ENCODE peak calls at places on chromosome 4, in six cellular contexts. H is endothelial cell of umbilical vein, T is K562, J is tibial nerve, X is testis, Z is uterus. E is an unnamed sample.

GRCh38 chr4:182093431-182093831 is 149.8 kb upstream of the TENM3 start:
- DNase-seq in T (no peak), X (no peak), H (no peak), J (no peak), Z (no peak), E (no peak)

GRCh38 chr4:153486281-153487151 is 20.4 kb downstream of the TMEM131L start:
- DNase-seq in Z (peak; percentile 31), T (no peak), H (peak; percentile 71), X (no peak), J (no peak), E (no peak)

GRCh38 chr4:109801895-109802319 is at the start of gene CFI:
- DNase-seq in H (peak; percentile 76), Z (no peak), J (no peak), X (no peak), T (no peak), E (no peak)

GRCh38 chr4:126719803-126720202 is 913.0 kb upstream of the INTU start:
- DNase-seq in X (no peak), T (no peak), Z (no peak), H (no peak), J (no peak), E (no peak)

GRCh38 chr4:59855630-59856352 is 1344.3 kb upstream of the ADGRL3 start:
- DNase-seq in T (no peak), Z (no peak), J (no peak), H (no peak), X (no peak), E (peak; percentile 31)

GRCh38 chr4:84878541-84878940 is 87.9 kb downstream of the WDFY3 start:
- DNase-seq in Z (no peak), J (no peak), X (no peak), H (no peak), T (no peak), E (no peak)

GRCh38 chr4:19945979-19946380 is 305.7 kb upstream of the SLIT2 start:
- DNase-seq in X (no peak), T (no peak), J (no peak), Z (no peak), H (peak; percentile 84), E (no peak)

GRCh38 chr4:2689825-2690700 is 66.1 kb downstream of the TNIP2 start:
- DNase-seq in Z (no peak), J (no peak), T (no peak), H (no peak), X (no peak), E (no peak)

GRCh38 chr4:119300388-119301131 is 21.4 kb downstream of the FABP2 start:
- DNase-seq in X (peak; percentile 95), T (peak; percentile 87), Z (peak; percentile 93), J (peak; percentile 88), H (peak; percentile 89), E (peak; percentile 98)

GRCh38 chr4:76585897-76586360 is 150.9 kb downstream of the SHROOM3 start:
- DNase-seq in T (peak; percentile 11), H (peak; percentile 62), X (peak; percentile 73), Z (peak; percentile 44), J (no peak), E (peak; percentile 95)

GRCh38 chr4:88697588-88698329 is at the start of gene NAP1L5:
- DNase-seq in Z (peak; percentile 77), T (peak; percentile 32), J (peak; percentile 55), X (peak; percentile 81), H (peak; percentile 64), E (peak; percentile 65)

GRCh38 chr4:123449362-123449761 is 52.8 kb downstream of the SPRY1 start:
- DNase-seq in Z (no peak), X (no peak), H (no peak), T (no peak), J (no peak), E (no peak)

GRCh38 chr4:82842593-82842992 is 44.0 kb upstream of the SCD5 start:
- DNase-seq in X (no peak), Z (no peak), J (no peak), T (peak; percentile 13), H (peak; percentile 36), E (no peak)

GRCh38 chr4:69098470-69098869 is 2.2 kb downstream of the UGT2B7 start:
- DNase-seq in T (no peak), J (no peak), H (no peak), X (no peak), Z (no peak), E (no peak)

GRCh38 chr4:116020141-116020722 is 906.8 kb upstream of the NDST4 start:
- DNase-seq in J (no peak), H (no peak), Z (no peak), X (no peak), T (no peak), E (no peak)

GRCh38 chr4:123064390-123064789 is 142.0 kb upstream of the NUDT6 start:
- DNase-seq in X (no peak), J (no peak), Z (no peak), H (no peak), T (no peak), E (no peak)

GRCh38 chr4:98929341-98930267 is 671 bp upstream of the EIF4E start:
- DNase-seq in X (peak; percentile 49), H (peak; percentile 91), T (peak; percentile 77), J (peak; percentile 51), Z (peak; percentile 64), E (peak; percentile 65)

GRCh38 chr4:110059556-110060191 is 138.7 kb downstream of the ELOVL6 start:
- DNase-seq in H (peak; percentile 36), X (no peak), J (no peak), Z (no peak), T (no peak), E (no peak)

GRCh38 chr4:76703123-76703490 is 194.8 kb downstream of the SOWAHB start:
- DNase-seq in T (no peak), Z (no peak), X (no peak), J (no peak), H (no peak), E (no peak)

GRCh38 chr4:32455231-32455630 is 1735.1 kb downstream of the PCDH7 start:
- DNase-seq in J (no peak), Z (no peak), H (no peak), X (no peak), T (no peak), E (no peak)

GRCh38 chr4:54540931-54541330 is 116.8 kb upstream of the KIT start:
- DNase-seq in Z (no peak), X (no peak), H (no peak), T (no peak), J (no peak), E (no peak)

GRCh38 chr4:80307183-80307735 is 28.3 kb upstream of the CFAP299 start:
- DNase-seq in H (peak; percentile 22), T (no peak), X (no peak), J (no peak), Z (no peak), E (no peak)

GRCh38 chr4:145041378-145041777 is 56.6 kb downstream of the ANAPC10 start:
- DNase-seq in X (peak; percentile 88), H (no peak), T (no peak), Z (no peak), J (peak; percentile 32), E (no peak)

GRCh38 chr4:155761047-155761446 is 2.2 kb downstream of the GUCY1B1 start:
- DNase-seq in J (no peak), Z (no peak), H (no peak), T (no peak), X (no peak), E (no peak)

GRCh38 chr4:155759372-155760252 is 791 bp downstream of the GUCY1B1 start:
- DNase-seq in X (peak; percentile 43), T (peak; percentile 10), J (no peak), H (peak; percentile 71), Z (peak; percentile 76), E (peak; percentile 61)

GRCh38 chr4:155761916-155762315 is 3.1 kb downstream of the GUCY1B1 start:
- DNase-seq in H (no peak), Z (no peak), J (no peak), T (no peak), X (no peak), E (no peak)

GRCh38 chr4:155757745-155758265 is 1.0 kb upstream of the GUCY1B1 start:
- DNase-seq in H (no peak), X (no peak), J (no peak), T (no peak), Z (no peak), E (no peak)

GRCh38 chr4:155758500-155759371 is at the start of gene GUCY1B1:
- DNase-seq in T (peak; percentile 43), J (peak; percentile 81), H (peak; percentile 95), Z (peak; percentile 95), X (peak; percentile 95), E (peak; percentile 94)
- TF ChIP-seq CTCF in T (no peak), J (peak; percentile 44), H (peak; percentile 62), Z (peak; percentile 57), X (peak; percentile 16), E (peak; percentile 37)

DNA sequence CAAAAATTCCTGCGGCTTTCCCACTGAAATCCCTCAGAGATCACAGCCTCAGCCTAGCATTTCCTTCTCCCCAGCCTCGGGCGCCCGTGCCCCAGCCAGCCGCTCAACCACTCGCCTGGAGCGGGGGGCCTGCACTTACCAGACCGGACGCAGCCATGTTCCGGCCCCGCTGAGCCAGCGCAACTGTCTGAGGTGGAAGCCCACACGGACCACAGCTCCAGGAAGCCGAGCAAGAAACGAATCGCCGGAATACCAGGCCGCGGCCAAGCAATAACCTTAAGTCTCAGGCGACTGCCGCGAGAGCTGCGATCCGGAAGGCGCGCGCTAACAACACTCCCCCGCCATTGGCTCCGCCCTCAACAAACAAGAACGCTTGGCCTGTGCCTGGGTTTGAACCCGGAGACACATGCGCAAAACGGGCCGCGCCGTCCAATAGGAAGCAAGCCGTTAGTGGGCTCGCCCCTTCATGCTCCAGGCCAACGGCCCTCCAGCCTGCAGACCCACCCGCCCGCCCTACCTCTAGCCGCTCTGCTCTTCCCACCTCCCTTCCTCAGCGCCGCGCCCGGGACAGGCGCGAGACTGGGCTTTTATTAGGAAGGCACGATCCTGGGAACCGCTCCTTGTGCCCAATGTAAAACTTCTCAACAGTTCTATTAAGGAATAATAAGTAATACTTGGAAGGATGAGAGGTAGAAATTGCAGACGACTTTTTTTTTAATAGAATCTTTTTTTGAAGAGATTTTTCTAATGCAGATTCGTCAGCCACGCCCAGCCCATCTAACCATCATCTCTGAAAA is at the start of gene CENPC:
- DNase-seq in T (peak; percentile 95), H (peak; percentile 99), X (peak; percentile 99), J (peak; percentile 95), Z (peak; percentile 96), E (peak; percentile 98)
- TF ChIP-seq POLR2A in T (peak; percentile 97), H (peak; percentile 96), X (peak; percentile 4), J (peak; percentile 86), Z (peak; percentile 63), E (peak; percentile 81)

GRCh38 chr4:40482985-40483647 is 146.5 kb downstream of the RBM47 start:
- DNase-seq in J (no peak), H (no peak), Z (no peak), T (no peak), X (no peak), E (no peak)
- H3K27ac ChIP-seq in J (no peak overlapping the region), H (no peak overlapping the region), Z (no peak overlapping the region), T (no peak overlapping the region), X (no peak overlapping the region), E (peak overlapping the region; percentile 73)

GRCh38 chr4:138572007-138572406 is 329.9 kb upstream of the SLC7A11 start:
- DNase-seq in H (peak; percentile 9), J (no peak), X (no peak), Z (no peak), T (no peak), E (no peak)

GRCh38 chr4:138579146-138579545 is 337.0 kb upstream of the SLC7A11 start:
- DNase-seq in X (no peak), J (no peak), T (no peak), Z (no peak), H (no peak), E (no peak)

GRCh38 chr4:138577145-138577544 is 335.0 kb upstream of the SLC7A11 start:
- DNase-seq in Z (no peak), X (no peak), T (no peak), H (no peak), J (no peak), E (no peak)

GRCh38 chr4:138573246-138573645 is 331.1 kb upstream of the SLC7A11 start:
- DNase-seq in J (no peak), T (no peak), Z (no peak), H (no peak), X (no peak), E (no peak)

GRCh38 chr4:138576684-138577083 is 334.5 kb upstream of the SLC7A11 start:
- DNase-seq in J (no peak), X (no peak), T (peak; percentile 9), Z (no peak), H (peak; percentile 57), E (no peak)
- TF ChIP-seq CTCF in J (no peak), X (no peak), T (peak; percentile 14), Z (no peak), H (peak; percentile 53), E (peak; percentile 33)